ENCODE peak calls at places on chromosomes 6 and 20, in six cellular contexts. U, L, O, Q, S and M are unnamed samples. For H3K4me1, the result is how much of the 10 kb centered on the place peaks cover.

GRCh38 chr6:2611092-2611491 is 139.6 kb downstream of the MYLK4 start:
- DNase-seq in U (no peak), L (no peak), O (peak), Q (peak), S (no peak), M (no peak)

GRCh38 chr20:48897298-48898044 is 24.0 kb upstream of the ARFGEF2 start:
- DNase-seq in U (no peak), L (no peak), O (no peak), Q (no peak), S (no peak), M (no peak)

GRCh38 chr6:68296126-68296525 is 339.0 kb upstream of the ADGRB3 start:
- DNase-seq in U (no peak), L (no peak), O (no peak), Q (no peak), S (no peak), M (no peak)

GRCh38 chr20:48807051-48807450 is 20.7 kb downstream of the PREX1 start:
- DNase-seq in U (no peak), L (no peak), O (no peak), Q (no peak), S (no peak), M (no peak)

GRCh38 chr20:19181552-19181951 is 30.9 kb upstream of the SLC24A3 start:
- DNase-seq in U (no peak), L (no peak), O (no peak), Q (no peak), S (no peak), M (no peak)

GRCh38 chr6:130743175-130743574 is 84.0 kb upstream of the SMLR1 start:
- DNase-seq in U (no peak), L (no peak), O (no peak), Q (no peak), S (no peak), M (no peak)

GRCh38 chr6:34791842-34792604 is at the start of gene BLTP3A:
- DNase-seq in U (peak), L (peak), O (peak), Q (peak), S (peak), M (peak)

GRCh38 chr6:154478021-154478651 is 32.3 kb downstream of the CNKSR3 start:
- DNase-seq in U (peak), L (no peak), O (peak), Q (no peak), S (no peak), M (peak)

GRCh38 chr6:16635291-16635809 is 125.9 kb downstream of the ATXN1 start:
- DNase-seq in U (no peak), L (no peak), O (no peak), Q (no peak), S (no peak), M (no peak)

GRCh38 chr6:166307981-166308768 is at the start of gene PRR18:
- DNase-seq in U (peak), L (peak), O (no peak), Q (peak), S (no peak), M (no peak)

GRCh38 chr20:1313236-1313964 is 15.5 kb downstream of the SDCBP2 start:
- DNase-seq in U (peak), L (peak), O (peak), Q (peak), S (peak), M (peak)

GRCh38 chr6:112244428-112244827 is 9.9 kb downstream of the LAMA4 start:
- DNase-seq in U (no peak), L (no peak), O (no peak), Q (no peak), S (no peak), M (no peak)

GRCh38 chr20:10307359-10307735 is 88.7 kb downstream of the SNAP25 start:
- DNase-seq in U (no peak), L (no peak), O (no peak), Q (no peak), S (no peak), M (no peak)

GRCh38 chr6:45718901-45719300 is 296.8 kb downstream of the CLIC5 start:
- DNase-seq in U (no peak), L (no peak), O (no peak), Q (no peak), S (no peak), M (no peak)

GRCh38 chr20:36572701-36573102 is 695 bp upstream of the TGIF2 start:
- DNase-seq in U (no peak), L (peak), O (no peak), Q (peak), S (no peak), M (no peak)

GRCh38 chr6:73460044-73460443 is 1.5 kb upstream of the MTO1 start:
- DNase-seq in U (no peak), L (no peak), O (no peak), Q (no peak), S (no peak), M (no peak)

GRCh38 chr6:161922631-161923119 is 648.8 kb upstream of the AGPAT4 start:
- DNase-seq in U (peak), L (peak), O (no peak), Q (peak), S (peak), M (peak)

GRCh38 chr20:4041748-4042411 is 26.5 kb upstream of the RNF24 start:
- DNase-seq in U (peak), L (no peak), O (peak), Q (peak), S (no peak), M (no peak)

GRCh38 chr6:126539022-126539421 is 199.1 kb downstream of the CENPW start:
- DNase-seq in U (no peak), L (no peak), O (no peak), Q (no peak), S (no peak), M (no peak)

GRCh38 chr20:33576432-33576883 is 85.7 kb upstream of the C20orf144 start:
- DNase-seq in U (no peak), L (no peak), O (no peak), Q (no peak), S (no peak), M (no peak)

GRCh38 chr20:63518946-63519764 is 1.4 kb upstream of the PPDPF start:
- DNase-seq in U (peak), L (no peak), O (peak), Q (no peak), S (peak), M (no peak)

GRCh38 chr6:66838764-66839163 is 1131.7 kb upstream of the EYS start:
- DNase-seq in U (no peak), L (no peak), O (no peak), Q (no peak), S (no peak), M (no peak)

GRCh38 chr6:110881929-110882629 is 7.5 kb downstream of the AMD1 start:
- DNase-seq in U (no peak), L (no peak), O (no peak), Q (no peak), S (no peak), M (no peak)

GRCh38 chr20:62083312-62083711 is 17.6 kb upstream of the TAF4 start:
- DNase-seq in U (no peak), L (no peak), O (no peak), Q (no peak), S (no peak), M (no peak)

GRCh38 chr20:15656124-15656523 is 917.1 kb downstream of the KIF16B start:
- DNase-seq in U (no peak), L (no peak), O (no peak), Q (no peak), S (no peak), M (no peak)

GRCh38 chr6:156009656-156010055 is 554.0 kb upstream of the NOX3 start:
- DNase-seq in U (no peak), L (no peak), O (no peak), Q (no peak), S (no peak), M (no peak)

GRCh38 chr20:32505723-32506473 is 79.2 kb downstream of the NOL4L start:
- DNase-seq in U (peak), L (no peak), O (no peak), Q (no peak), S (no peak), M (no peak)
- H3K4me1 ChIP-seq in U (under half), L (under half), O (under half), Q (under half), S (under half), M (under half)

GRCh38 chr6:11209941-11210340 is 22.5 kb downstream of the NEDD9 start:
- DNase-seq in U (no peak), L (no peak), O (no peak), Q (no peak), S (no peak), M (no peak)
- H3K4me1 ChIP-seq in U (under half), L (half or more), O (under half), Q (under half), S (half or more), M (half or more)

DNA sequence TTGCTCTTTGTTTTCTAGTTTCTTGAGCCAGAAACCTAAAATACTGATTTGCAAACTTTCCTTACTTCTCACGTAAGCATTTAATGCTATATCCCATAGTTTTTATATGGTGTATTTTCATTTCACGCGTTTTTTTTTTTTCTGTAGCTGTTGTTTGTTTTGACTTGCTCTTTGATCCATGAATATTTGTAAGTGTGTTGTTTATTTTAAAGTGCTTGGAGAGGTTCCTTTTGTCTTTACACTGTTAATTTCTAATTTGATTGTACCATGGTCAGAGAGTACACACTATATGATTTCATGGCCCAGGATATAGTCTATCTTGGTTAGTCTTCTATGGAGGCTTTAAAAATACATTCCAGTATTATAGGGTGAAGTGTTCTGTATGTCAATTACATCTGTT is 84.8 kb upstream of the RNF217 start:
- DNase-seq in U (no peak), L (no peak), O (no peak), Q (no peak), S (no peak), M (no peak)
- H3K4me1 ChIP-seq in U (under half), L (under half), O (under half), Q (under half), S (under half), M (under half)

DNA sequence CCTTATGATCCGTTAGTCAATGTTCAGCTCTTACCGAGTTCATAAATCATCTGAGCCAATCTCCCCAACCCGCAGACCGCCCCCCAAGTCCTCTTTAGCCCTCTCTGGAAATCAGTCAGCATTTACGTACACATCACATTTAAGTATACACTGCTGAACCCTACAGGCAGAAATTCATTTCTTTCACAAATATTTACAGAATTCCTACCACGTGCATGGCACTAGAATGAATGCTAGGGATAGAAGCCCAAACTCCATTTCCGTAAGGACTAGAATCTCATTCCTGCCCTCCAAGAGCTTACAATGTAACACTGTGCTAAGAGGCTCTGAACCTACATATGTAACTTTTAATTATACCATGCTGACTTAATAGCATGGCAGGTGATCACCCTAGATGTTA is 1.8 kb downstream of the OSER1 start:
- DNase-seq in U (no peak), L (no peak), O (no peak), Q (no peak), S (no peak), M (no peak)
- H3K4me1 ChIP-seq in U (under half), L (under half), O (under half), Q (under half), S (half or more), M (half or more)

DNA sequence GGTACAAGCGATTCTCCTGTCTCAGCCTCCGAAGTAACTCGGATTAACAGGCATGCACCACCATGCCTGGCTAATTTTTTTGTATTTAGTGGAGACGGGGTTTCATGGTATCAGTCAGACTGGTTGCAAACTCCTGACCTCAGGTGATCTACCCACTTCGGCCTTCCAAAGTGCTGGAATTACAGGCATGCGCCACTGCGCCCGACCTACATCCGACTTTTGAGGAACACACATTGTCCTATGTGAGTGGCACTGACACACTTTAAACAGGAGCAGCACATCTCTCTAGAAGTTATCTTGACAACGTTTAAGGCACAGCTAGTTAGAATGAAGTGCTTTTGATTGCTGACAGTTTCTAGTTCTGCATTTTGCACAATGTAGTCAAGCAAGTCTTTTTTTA is 26.7 kb downstream of the NEDD9 start:
- DNase-seq in U (no peak), L (peak), O (no peak), Q (no peak), S (no peak), M (no peak)
- H3K4me1 ChIP-seq in U (under half), L (under half), O (under half), Q (under half), S (under half), M (half or more)